ENCODE peak calls at places on chromosome 10, in nine cellular contexts. One of them, this sample, is unnamed.

GRCh38 chr10:86170255-86171153 is 196.1 kb downstream of the GRID1 start:
- DNase-seq in GM13976: no peak
- DNase-seq in nucleus accumbens: no peak
- DNase-seq in HCEC 1CT: no peak
- DNase-seq in cardiac septum: peak
- DNase-seq in stimulated activated CD4-positive, alpha-beta T cell treated with anti-CD3 and anti-CD28 coated beads, TNF-alpha, amount 100 ng/mL, for 24 hours: no peak
- DNase-seq in activated T-helper 1 cell treated with anti-CD3 and anti-CD28 coated beads, Interleukin-12 subunit alpha, Interleukin-12 subunit beta, Interleukin-2, Interleukin-4 antibody, amounts not matched to agents 30 ng/mL and 10 ng/mL and 1 ng/mL, durations not matched to agents 14 hours and 24 hours and 36 hours: no peak
- DNase-seq in RCC 7860: no peak
- DNase-seq in COR-L47: no peak
- DNase-seq in this sample: no peak

GRCh38 chr10:75751232-75751631 is 319.8 kb downstream of the LRMDA start:
- DNase-seq in GM13976: no peak
- DNase-seq in nucleus accumbens: no peak
- DNase-seq in HCEC 1CT: no peak
- DNase-seq in cardiac septum: no peak
- DNase-seq in stimulated activated CD4-positive, alpha-beta T cell treated with anti-CD3 and anti-CD28 coated beads, TNF-alpha, amount 100 ng/mL, for 24 hours: no peak
- DNase-seq in activated T-helper 1 cell treated with anti-CD3 and anti-CD28 coated beads, Interleukin-12 subunit alpha, Interleukin-12 subunit beta, Interleukin-2, Interleukin-4 antibody, amounts not matched to agents 30 ng/mL and 10 ng/mL and 1 ng/mL, durations not matched to agents 14 hours and 24 hours and 36 hours: no peak
- DNase-seq in RCC 7860: no peak
- DNase-seq in COR-L47: no peak
- DNase-seq in this sample: no peak

GRCh38 chr10:7787150-7787856 is 490 bp downstream of the KIN start:
- DNase-seq in GM13976: no peak
- DNase-seq in nucleus accumbens: no peak
- DNase-seq in HCEC 1CT: peak
- DNase-seq in cardiac septum: no peak
- DNase-seq in stimulated activated CD4-positive, alpha-beta T cell treated with anti-CD3 and anti-CD28 coated beads, TNF-alpha, amount 100 ng/mL, for 24 hours: no peak
- DNase-seq in activated T-helper 1 cell treated with anti-CD3 and anti-CD28 coated beads, Interleukin-12 subunit alpha, Interleukin-12 subunit beta, Interleukin-2, Interleukin-4 antibody, amounts not matched to agents 30 ng/mL and 10 ng/mL and 1 ng/mL, durations not matched to agents 14 hours and 24 hours and 36 hours: peak
- DNase-seq in RCC 7860: no peak
- DNase-seq in COR-L47: no peak
- DNase-seq in this sample: no peak

GRCh38 chr10:88489107-88489506 is 94.0 kb downstream of the RNLS start:
- DNase-seq in GM13976: no peak
- DNase-seq in nucleus accumbens: no peak
- DNase-seq in HCEC 1CT: no peak
- DNase-seq in cardiac septum: no peak
- DNase-seq in stimulated activated CD4-positive, alpha-beta T cell treated with anti-CD3 and anti-CD28 coated beads, TNF-alpha, amount 100 ng/mL, for 24 hours: no peak
- DNase-seq in activated T-helper 1 cell treated with anti-CD3 and anti-CD28 coated beads, Interleukin-12 subunit alpha, Interleukin-12 subunit beta, Interleukin-2, Interleukin-4 antibody, amounts not matched to agents 30 ng/mL and 10 ng/mL and 1 ng/mL, durations not matched to agents 14 hours and 24 hours and 36 hours: no peak
- DNase-seq in RCC 7860: no peak
- DNase-seq in COR-L47: no peak
- DNase-seq in this sample: no peak

GRCh38 chr10:49446031-49446430 is 50.1 kb upstream of the DRGX start:
- DNase-seq in GM13976: no peak
- DNase-seq in nucleus accumbens: no peak
- DNase-seq in HCEC 1CT: peak
- DNase-seq in cardiac septum: no peak
- DNase-seq in stimulated activated CD4-positive, alpha-beta T cell treated with anti-CD3 and anti-CD28 coated beads, TNF-alpha, amount 100 ng/mL, for 24 hours: no peak
- DNase-seq in activated T-helper 1 cell treated with anti-CD3 and anti-CD28 coated beads, Interleukin-12 subunit alpha, Interleukin-12 subunit beta, Interleukin-2, Interleukin-4 antibody, amounts not matched to agents 30 ng/mL and 10 ng/mL and 1 ng/mL, durations not matched to agents 14 hours and 24 hours and 36 hours: no peak
- DNase-seq in RCC 7860: no peak
- DNase-seq in COR-L47: no peak
- DNase-seq in this sample: no peak

GRCh38 chr10:117198088-117198487 is 799 bp downstream of the KCNK18 start:
- DNase-seq in GM13976: no peak
- DNase-seq in nucleus accumbens: no peak
- DNase-seq in HCEC 1CT: no peak
- DNase-seq in cardiac septum: no peak
- DNase-seq in stimulated activated CD4-positive, alpha-beta T cell treated with anti-CD3 and anti-CD28 coated beads, TNF-alpha, amount 100 ng/mL, for 24 hours: no peak
- DNase-seq in activated T-helper 1 cell treated with anti-CD3 and anti-CD28 coated beads, Interleukin-12 subunit alpha, Interleukin-12 subunit beta, Interleukin-2, Interleukin-4 antibody, amounts not matched to agents 30 ng/mL and 10 ng/mL and 1 ng/mL, durations not matched to agents 14 hours and 24 hours and 36 hours: no peak
- DNase-seq in RCC 7860: no peak
- DNase-seq in COR-L47: no peak
- DNase-seq in this sample: no peak

GRCh38 chr10:75441196-75441595 is 9.8 kb downstream of the LRMDA start:
- DNase-seq in GM13976: no peak
- DNase-seq in nucleus accumbens: no peak
- DNase-seq in HCEC 1CT: no peak
- DNase-seq in cardiac septum: no peak
- DNase-seq in stimulated activated CD4-positive, alpha-beta T cell treated with anti-CD3 and anti-CD28 coated beads, TNF-alpha, amount 100 ng/mL, for 24 hours: no peak
- DNase-seq in activated T-helper 1 cell treated with anti-CD3 and anti-CD28 coated beads, Interleukin-12 subunit alpha, Interleukin-12 subunit beta, Interleukin-2, Interleukin-4 antibody, amounts not matched to agents 30 ng/mL and 10 ng/mL and 1 ng/mL, durations not matched to agents 14 hours and 24 hours and 36 hours: no peak
- DNase-seq in RCC 7860: no peak
- DNase-seq in COR-L47: peak
- DNase-seq in this sample: no peak

GRCh38 chr10:104209575-104210198 is 22.5 kb downstream of the CFAP43 start:
- DNase-seq in GM13976: peak
- DNase-seq in nucleus accumbens: peak
- DNase-seq in HCEC 1CT: peak
- DNase-seq in cardiac septum: no peak
- DNase-seq in stimulated activated CD4-positive, alpha-beta T cell treated with anti-CD3 and anti-CD28 coated beads, TNF-alpha, amount 100 ng/mL, for 24 hours: no peak
- DNase-seq in activated T-helper 1 cell treated with anti-CD3 and anti-CD28 coated beads, Interleukin-12 subunit alpha, Interleukin-12 subunit beta, Interleukin-2, Interleukin-4 antibody, amounts not matched to agents 30 ng/mL and 10 ng/mL and 1 ng/mL, durations not matched to agents 14 hours and 24 hours and 36 hours: no peak
- DNase-seq in RCC 7860: peak
- DNase-seq in COR-L47: peak
- DNase-seq in this sample: peak

GRCh38 chr10:24415455-24416169 is 206.7 kb downstream of the KIAA1217 start:
- DNase-seq in GM13976: no peak
- DNase-seq in nucleus accumbens: no peak
- DNase-seq in HCEC 1CT: no peak
- DNase-seq in cardiac septum: peak
- DNase-seq in stimulated activated CD4-positive, alpha-beta T cell treated with anti-CD3 and anti-CD28 coated beads, TNF-alpha, amount 100 ng/mL, for 24 hours: no peak
- DNase-seq in activated T-helper 1 cell treated with anti-CD3 and anti-CD28 coated beads, Interleukin-12 subunit alpha, Interleukin-12 subunit beta, Interleukin-2, Interleukin-4 antibody, amounts not matched to agents 30 ng/mL and 10 ng/mL and 1 ng/mL, durations not matched to agents 14 hours and 24 hours and 36 hours: no peak
- DNase-seq in RCC 7860: no peak
- DNase-seq in COR-L47: no peak
- DNase-seq in this sample: no peak

GRCh38 chr10:2791774-2792443 is 275.4 kb upstream of the PFKP start:
- DNase-seq in GM13976: no peak
- DNase-seq in nucleus accumbens: no peak
- DNase-seq in HCEC 1CT: no peak
- DNase-seq in cardiac septum: no peak
- DNase-seq in stimulated activated CD4-positive, alpha-beta T cell treated with anti-CD3 and anti-CD28 coated beads, TNF-alpha, amount 100 ng/mL, for 24 hours: no peak
- DNase-seq in activated T-helper 1 cell treated with anti-CD3 and anti-CD28 coated beads, Interleukin-12 subunit alpha, Interleukin-12 subunit beta, Interleukin-2, Interleukin-4 antibody, amounts not matched to agents 30 ng/mL and 10 ng/mL and 1 ng/mL, durations not matched to agents 14 hours and 24 hours and 36 hours: peak
- DNase-seq in RCC 7860: no peak
- DNase-seq in COR-L47: no peak
- DNase-seq in this sample: no peak

GRCh38 chr10:119315128-119316001 is 108.0 kb downstream of the GRK5 start:
- DNase-seq in GM13976: peak
- DNase-seq in nucleus accumbens: peak
- DNase-seq in HCEC 1CT: peak
- DNase-seq in cardiac septum: no peak
- DNase-seq in stimulated activated CD4-positive, alpha-beta T cell treated with anti-CD3 and anti-CD28 coated beads, TNF-alpha, amount 100 ng/mL, for 24 hours: peak
- DNase-seq in activated T-helper 1 cell treated with anti-CD3 and anti-CD28 coated beads, Interleukin-12 subunit alpha, Interleukin-12 subunit beta, Interleukin-2, Interleukin-4 antibody, amounts not matched to agents 30 ng/mL and 10 ng/mL and 1 ng/mL, durations not matched to agents 14 hours and 24 hours and 36 hours: peak
- DNase-seq in RCC 7860: peak
- DNase-seq in COR-L47: peak
- DNase-seq in this sample: peak

This sample was measured in COLO829.